ENCODE peak calls at places on chromosomes 3 and 15, in five cellular contexts. K is endothelial cell of umbilical vein, S is K562, I is GM12878, Q is HepG2. P is an unnamed sample.

GRCh38 chr3:124558898-124559649 is 171.2 kb upstream of the UMPS start:
- DNase-seq in S (no peak), I (no peak), Q (no peak), K (peak), P (peak)

GRCh38 chr15:51193526-51193925 is 98.8 kb upstream of the TNFAIP8L3 start:
- DNase-seq in S (no peak), I (no peak), K (no peak), Q (no peak), P (no peak)

GRCh38 chr3:187367561-187368103 is 553 bp upstream of the RTP4 start:
- DNase-seq in K (no peak), Q (no peak), S (no peak), I (no peak), P (no peak)

GRCh38 chr3:102006812-102007485 is 157.6 kb downstream of the NFKBIZ start:
- DNase-seq in Q (no peak), S (no peak), I (no peak), K (peak), P (peak)

GRCh38 chr3:112074616-112075497 is 11.3 kb upstream of the C3orf52 start:
- DNase-seq in I (no peak), Q (peak), S (peak), K (peak), P (peak)

GRCh38 chr3:5205165-5205941 is 17.8 kb downstream of the EDEM1 start:
- DNase-seq in K (no peak), Q (no peak), S (no peak), I (peak), P (no peak)

GRCh38 chr15:77985031-77985930 is 92.2 kb downstream of the TBC1D2B start:
- DNase-seq in S (no peak), K (no peak), I (no peak), Q (no peak), P (no peak)

GRCh38 chr15:98953950-98954349 is 53.6 kb downstream of the PGPEP1L start:
- DNase-seq in I (no peak), Q (no peak), K (no peak), S (no peak), P (no peak)

GRCh38 chr15:72182673-72183072 is 14.9 kb downstream of the GRAMD2A start:
- DNase-seq in S (no peak), K (no peak), Q (peak), I (no peak), P (no peak)

DNA sequence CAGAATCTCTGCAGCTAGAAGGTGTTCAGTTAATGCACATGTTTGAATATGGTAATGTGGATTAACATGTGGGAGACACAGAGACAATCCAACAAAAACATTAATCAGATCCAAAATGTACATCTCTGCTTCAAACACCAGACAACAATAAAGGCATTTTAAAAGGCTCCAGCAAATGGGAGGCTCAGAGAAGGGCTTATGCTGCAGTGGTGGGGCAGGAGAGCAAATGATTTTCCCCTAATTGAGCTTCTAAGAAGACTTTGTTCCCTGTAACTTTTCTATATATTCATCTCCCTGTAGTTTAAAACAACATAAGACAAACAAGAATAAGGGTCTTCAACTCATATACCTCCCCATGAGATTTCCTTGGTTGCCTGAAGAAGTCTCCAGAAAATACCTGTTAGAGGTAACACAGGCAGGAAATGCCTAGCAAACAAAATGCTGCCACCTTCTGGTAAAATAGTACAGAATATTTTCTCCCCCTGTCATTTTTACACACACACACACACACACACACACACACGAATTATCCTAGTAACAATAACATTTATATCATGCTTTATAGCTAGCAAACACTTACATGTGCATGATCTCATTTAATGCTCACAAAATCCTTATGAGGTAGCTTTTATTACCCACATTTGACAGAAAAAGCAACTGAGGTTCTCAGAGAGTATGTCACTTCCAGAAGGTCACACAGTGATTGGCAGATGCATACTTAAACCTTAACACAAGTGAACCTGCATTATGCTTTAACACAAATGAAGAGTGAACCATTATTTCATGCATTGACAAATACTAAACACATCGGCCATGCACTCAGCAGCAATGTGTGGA is 123.4 kb upstream of the MB21D2 start:
- DNase-seq in K (peak), I (peak), S (peak), Q (peak), P (peak)
- TF ChIP-seq MYC in K (no peak), I (no peak), S (no peak), Q (no peak), P (no peak)

GRCh38 chr3:126180477-126181397 is at the start of gene ALDH1L1:
- DNase-seq in K (no peak), Q (peak), I (no peak), S (no peak), P (no peak)
- H3K4me2 ChIP-seq in K (no peak), Q (peak), I (no peak), S (no peak), P (peak)

GRCh38 chr3:10702961-10703740 is 112.9 kb upstream of the SLC6A11 start:
- DNase-seq in K (peak), S (peak), Q (no peak), I (no peak), P (peak)
- TF ChIP-seq MYC in K (no peak), S (no peak), Q (no peak), I (no peak), P (no peak)

GRCh38 chr3:144107923-144108322 is 136.3 kb downstream of the DIPK2A start:
- DNase-seq in S (no peak), K (no peak), Q (no peak), I (no peak), P (no peak)

GRCh38 chr3:144105542-144105941 is 133.9 kb downstream of the DIPK2A start:
- DNase-seq in S (no peak), I (no peak), Q (peak), K (no peak), P (no peak)

GRCh38 chr3:144106970-144107369 is 135.3 kb downstream of the DIPK2A start:
- DNase-seq in Q (no peak), K (peak), I (no peak), S (peak), P (no peak)

GRCh38 chr3:144104679-144105078 is 133.1 kb downstream of the DIPK2A start:
- DNase-seq in Q (no peak), K (no peak), S (no peak), I (no peak), P (no peak)

GRCh38 chr3:144104146-144104545 is 132.5 kb downstream of the DIPK2A start:
- DNase-seq in Q (no peak), I (no peak), S (no peak), K (no peak), P (no peak)
- H3K4me2 ChIP-seq in Q (no peak), I (no peak), S (no peak), K (no peak), P (no peak)